ENCODE peak calls at places on chromosomes 2 and 18, in eight cellular contexts. W is H9; T is cardiac fibroblast; Z is astrocyte; C is GM12865; F is A549; J is CD4-positive, alpha-beta T cell; L is dorsolateral prefrontal cortex. N is an unnamed sample.
A peak's percentile ranks its signal among the peaks of the same experiment; 100 is the strongest.

GRCh38 chr18:50527636-50528307 is 32.1 kb upstream of the MAPK4 start:
- DNase-seq in J (no peak), Z (no peak), F (no peak), C (no peak), L (no peak), T (no peak), W (no peak), N (no peak)

GRCh38 chr2:239553376-239554000 is 152.7 kb upstream of the HDAC4 start:
- DNase-seq in J (no peak), F (no peak), L (no peak), W (no peak), T (no peak), C (no peak), Z (no peak), N (no peak)

GRCh38 chr2:64504774-64505720 is 19.1 kb upstream of the AFTPH start:
- DNase-seq in Z (no peak), W (no peak), L (no peak), F (no peak), J (no peak), C (no peak), T (no peak), N (no peak)

GRCh38 chr2:705971-706511 is 28.8 kb upstream of the TMEM18 start:
- DNase-seq in C (peak; percentile 73), L (no peak), Z (no peak), T (no peak), J (no peak), W (no peak), F (no peak), N (no peak)

GRCh38 chr18:75089748-75090327 is 119.1 kb downstream of the PTGR3 start:
- DNase-seq in F (no peak), Z (no peak), C (no peak), T (no peak), J (no peak), W (no peak), L (no peak), N (no peak)

GRCh38 chr2:173288561-173288960 is 66.1 kb upstream of the CDCA7 start:
- DNase-seq in W (no peak), T (peak; percentile 23), Z (peak; percentile 77), L (no peak), J (no peak), F (peak; percentile 30), C (no peak), N (no peak)

GRCh38 chr2:173149491-173149890 is 73.8 kb downstream of the MAP3K20 start:
- DNase-seq in F (no peak), C (no peak), Z (no peak), W (no peak), J (no peak), T (no peak), L (no peak), N (no peak)

GRCh38 chr2:113217455-113218282 is 43.9 kb downstream of the PSD4 start:
- DNase-seq in W (no peak), Z (no peak), T (no peak), C (no peak), J (no peak), F (no peak), L (no peak), N (peak; percentile 39)

GRCh38 chr2:121038831-121039230 is 246.2 kb downstream of the TFCP2L1 start:
- DNase-seq in W (peak; percentile 45), C (no peak), Z (no peak), J (no peak), L (no peak), F (peak; percentile 21), T (no peak), N (peak; percentile 65)

GRCh38 chr2:239326831-239327535 is 73.8 kb downstream of the HDAC4 start:
- DNase-seq in Z (peak; percentile 42), F (no peak), T (no peak), L (no peak), W (peak; percentile 12), J (peak; percentile 64), C (peak; percentile 73), N (no peak)

GRCh38 chr2:161045726-161046125 is 114.5 kb upstream of the TANK start:
- DNase-seq in F (no peak), C (no peak), T (peak; percentile 4), W (no peak), J (no peak), L (no peak), Z (peak; percentile 33), N (no peak)

GRCh38 chr2:238580486-238580885 is 153.8 kb downstream of the ASB1 start:
- DNase-seq in W (peak; percentile 12), Z (no peak), F (no peak), C (no peak), J (no peak), T (no peak), L (no peak), N (no peak)

GRCh38 chr2:154692927-154693326 is 5.6 kb upstream of the KCNJ3 start:
- DNase-seq in W (no peak), J (no peak), Z (peak; percentile 1), T (peak; percentile 18), C (no peak), F (no peak), L (no peak), N (peak; percentile 24)

GRCh38 chr2:58042486-58042970 is 4.1 kb upstream of the VRK2 start:
- DNase-seq in W (no peak), F (peak; percentile 28), C (peak; percentile 45), J (no peak), T (peak; percentile 84), L (no peak), Z (peak; percentile 93), N (peak; percentile 48)

GRCh38 chr2:174694920-174695319 is 69.4 kb downstream of the CHRNA1 start:
- DNase-seq in Z (no peak), L (no peak), T (no peak), F (no peak), J (no peak), W (no peak), C (no peak), N (no peak)

GRCh38 chr2:34831096-34831495 is 1232.0 kb upstream of the FAM98A start:
- DNase-seq in L (peak; percentile 51), J (no peak), T (no peak), W (no peak), Z (no peak), F (no peak), C (no peak), N (no peak)

GRCh38 chr2:216774620-216775019 is 79.3 kb upstream of the IGFBP5 start:
- DNase-seq in L (no peak), F (no peak), W (no peak), C (no peak), T (peak; percentile 70), Z (peak; percentile 98), J (no peak), N (no peak)

GRCh38 chr2:179460530-179460929 is 195.9 kb upstream of the SESTD1 start:
- DNase-seq in Z (peak; percentile 95), L (no peak), C (no peak), W (no peak), T (peak; percentile 90), J (no peak), F (no peak), N (peak; percentile 75)

GRCh38 chr2:26438926-26439325 is 37.2 kb downstream of the DRC1 start:
- DNase-seq in J (no peak), F (no peak), C (no peak), T (no peak), L (no peak), Z (peak; percentile 51), W (no peak), N (no peak)

GRCh38 chr18:5543854-5544389 is at the start of gene EPB41L3:
- DNase-seq in L (no peak), W (peak; percentile 57), T (peak; percentile 56), F (no peak), Z (peak; percentile 18), C (no peak), J (no peak), N (no peak)

GRCh38 chr2:177315303-177315887 is 50.9 kb upstream of the NFE2L2 start:
- DNase-seq in C (no peak), L (no peak), F (no peak), Z (no peak), W (peak; percentile 35), J (no peak), T (no peak), N (no peak)

GRCh38 chr2:177778472-177778871 is 294.1 kb downstream of the PDE11A start:
- DNase-seq in F (no peak), T (no peak), C (no peak), J (no peak), L (no peak), W (no peak), Z (no peak), N (no peak)

GRCh38 chr2:17594533-17595391 is 54.3 kb downstream of the VSNL1 start:
- DNase-seq in F (no peak), L (no peak), C (no peak), T (peak; percentile 70), Z (peak; percentile 84), W (no peak), J (no peak), N (no peak)

DNA sequence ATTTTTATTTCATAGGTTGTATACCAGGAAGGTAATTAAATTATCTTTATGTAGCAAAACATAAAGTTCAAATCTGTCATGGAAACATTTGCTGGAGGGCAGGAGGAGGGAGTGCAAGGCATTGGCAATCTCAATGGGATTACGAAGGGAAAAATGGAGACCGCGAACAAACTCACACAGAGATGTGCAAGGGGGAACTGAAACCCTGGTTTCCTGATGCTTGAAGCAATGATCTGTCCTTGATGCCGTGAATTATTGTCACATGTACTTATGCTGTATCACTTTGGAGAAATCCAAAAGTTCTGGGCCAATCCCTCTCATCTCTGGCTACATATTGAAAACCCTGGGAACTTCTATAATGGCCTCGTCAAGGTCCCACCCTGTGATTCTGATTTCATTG is 65.0 kb upstream of the MFF start:
- DNase-seq in J (no peak), T (no peak), W (no peak), Z (no peak), F (no peak), L (no peak), C (no peak), N (no peak)
- TF ChIP-seq CTCF in J (no peak), T (no peak), W (no peak), Z (no peak), F (no peak), L (no peak), C (no peak), N (no peak)

DNA sequence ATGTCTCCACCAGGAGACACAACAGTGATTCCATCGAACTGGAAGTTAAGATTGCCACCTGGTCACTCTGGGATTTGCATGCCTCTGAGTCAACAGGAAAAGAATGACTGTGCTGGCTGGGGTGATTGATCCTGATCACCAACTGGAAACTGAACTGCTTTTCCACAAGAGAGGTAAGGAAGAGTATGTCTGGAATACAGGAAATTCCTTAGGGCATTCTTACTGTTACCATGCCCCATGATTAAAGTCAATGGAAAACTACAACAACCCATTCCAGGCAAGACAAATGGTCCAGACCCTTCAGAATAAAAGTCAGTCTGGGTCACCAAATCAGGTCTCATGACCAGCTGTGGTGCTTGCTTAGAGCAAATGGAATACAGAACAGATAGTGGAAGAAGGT is 12.0 kb upstream of the DDX1 start:
- DNase-seq in J (no peak), F (no peak), Z (peak; percentile 75), L (no peak), T (no peak), W (peak; percentile 38), C (no peak), N (no peak)
- TF ChIP-seq CTCF in J (no peak), F (no peak), Z (no peak), L (no peak), T (no peak), W (no peak), C (no peak), N (no peak)

GRCh38 chr2:128499367-128500135 is 180.9 kb upstream of the HS6ST1 start:
- DNase-seq in Z (no peak), C (no peak), W (peak; percentile 22), J (no peak), T (no peak), F (no peak), L (no peak), N (no peak)
- TF ChIP-seq CTCF in Z (no peak), C (no peak), W (no peak), J (no peak), T (no peak), F (no peak), L (no peak), N (no peak)

GRCh38 chr2:22124003-22124402 is 1000.2 kb downstream of the TDRD15 start:
- DNase-seq in C (peak; percentile 2), W (no peak), J (no peak), T (no peak), Z (no peak), F (no peak), L (no peak), N (no peak)
- TF ChIP-seq CTCF in C (peak; percentile 4), W (peak; percentile 58), J (no peak), T (no peak), Z (no peak), F (no peak), L (no peak), N (no peak)

N was measured in Calu3.